ENCODE peak calls at places on chromosomes 4 and X, in nine cellular contexts. T is left lung, H is stomach, D is HFF-Myc, R is WERI-Rb-1, I is PC-9, P is uterus, W is lower leg skin, S is fibroblast of the aortic adventitia. U is an unnamed sample.

GRCh38 chrX:107823456-107823855 is 2.2 kb upstream of the MID2 start:
- DNase-seq in S (peak; percentile 73), D (no peak), W (no peak), R (no peak), I (no peak), P (no peak), H (no peak), T (no peak), U (peak; percentile 46)

GRCh38 chr4:54067163-54067562 is 2.8 kb upstream of the CHIC2 start:
- DNase-seq in D (no peak), S (peak; percentile 98), R (no peak), T (no peak), I (peak; percentile 71), P (peak; percentile 60), W (peak; percentile 87), H (peak; percentile 43), U (no peak)

GRCh38 chr4:61149278-61149677 is 50.8 kb upstream of the ADGRL3 start:
- DNase-seq in T (no peak), W (no peak), I (no peak), P (no peak), D (no peak), S (no peak), R (no peak), H (no peak), U (no peak)

GRCh38 chrX:153971632-153972367 is at the start of gene HCFC1:
- DNase-seq in R (peak; percentile 97), T (peak; percentile 94), D (peak; percentile 51), I (peak; percentile 75), W (peak; percentile 89), H (peak; percentile 93), S (peak; percentile 89), P (peak; percentile 96), U (peak; percentile 21)

GRCh38 chrX:133928365-133928764 is 57.0 kb downstream of the GPC3 start:
- DNase-seq in T (no peak), R (no peak), W (no peak), S (no peak), D (no peak), H (no peak), P (no peak), I (no peak), U (no peak)

GRCh38 chr4:109702950-109703663 is at the start of gene CASP6:
- DNase-seq in W (peak; percentile 73), H (peak; percentile 92), I (peak; percentile 49), T (peak; percentile 98), S (peak; percentile 72), P (peak; percentile 83), R (peak; percentile 90), D (no peak), U (no peak)

GRCh38 chr4:128735714-128736113 is 73.8 kb upstream of the JADE1 start:
- DNase-seq in P (no peak), T (no peak), D (no peak), R (no peak), W (no peak), S (no peak), H (no peak), I (no peak), U (no peak)

GRCh38 chr4:25367004-25367621 is 9.9 kb upstream of the ANAPC4 start:
- DNase-seq in T (no peak), H (no peak), R (no peak), W (no peak), I (no peak), P (no peak), D (no peak), S (peak; percentile 75), U (no peak)

GRCh38 chr4:74308215-74308614 is at the start of gene EPGN:
- DNase-seq in T (no peak), S (no peak), D (no peak), W (peak; percentile 38), R (no peak), H (no peak), I (no peak), P (no peak), U (no peak)

GRCh38 chr4:102687982-102688433 is 72.8 kb downstream of the MANBA start:
- DNase-seq in I (no peak), R (no peak), S (no peak), T (no peak), P (no peak), D (no peak), H (no peak), W (no peak), U (no peak)

GRCh38 chrX:150683536-150684146 is 9.6 kb upstream of the MTMR1 start:
- DNase-seq in I (peak; percentile 51), S (peak; percentile 58), R (peak; percentile 20), P (no peak), W (no peak), H (no peak), T (no peak), D (peak; percentile 20), U (no peak)

GRCh38 chr4:6772223-6772928 is 10.2 kb upstream of the KIAA0232 start:
- DNase-seq in T (no peak), P (no peak), D (no peak), W (no peak), H (no peak), R (no peak), I (peak; percentile 89), S (no peak), U (no peak)

GRCh38 chr4:123936615-123937014 is 540.0 kb downstream of the SPRY1 start:
- DNase-seq in R (no peak), I (no peak), D (no peak), S (no peak), W (no peak), P (no peak), H (no peak), T (no peak), U (no peak)

GRCh38 chr4:102411416-102411815 is 66.1 kb upstream of the SLC39A8 start:
- DNase-seq in S (peak; percentile 61), T (no peak), W (no peak), D (peak; percentile 0), P (no peak), H (no peak), I (no peak), R (no peak), U (no peak)

GRCh38 chr4:5036239-5036638 is 15.0 kb upstream of the STK32B start:
- DNase-seq in T (no peak), I (no peak), P (no peak), D (peak; percentile 67), R (no peak), S (peak; percentile 86), H (no peak), W (no peak), U (no peak)

GRCh38 chr4:175339100-175339707 is 421.0 kb downstream of the ADAM29 start:
- DNase-seq in D (no peak), P (no peak), W (no peak), I (no peak), H (no peak), S (peak; percentile 9), R (no peak), T (no peak), U (peak; percentile 14)

GRCh38 chr4:37450309-37450708 is 205.8 kb downstream of the NWD2 start:
- DNase-seq in D (no peak), W (no peak), R (no peak), T (no peak), P (no peak), I (no peak), S (no peak), H (no peak), U (no peak)

GRCh38 chrX:117325706-117326105 is 790.9 kb downstream of the KLHL13 start:
- DNase-seq in D (no peak), P (no peak), T (no peak), I (no peak), R (no peak), S (no peak), W (no peak), H (no peak), U (no peak)

GRCh38 chr4:77072195-77072753 is 3.5 kb downstream of the CCNI start:
- DNase-seq in W (no peak), I (peak; percentile 67), P (no peak), D (no peak), H (peak; percentile 39), R (no peak), S (no peak), T (no peak), U (no peak)

DNA sequence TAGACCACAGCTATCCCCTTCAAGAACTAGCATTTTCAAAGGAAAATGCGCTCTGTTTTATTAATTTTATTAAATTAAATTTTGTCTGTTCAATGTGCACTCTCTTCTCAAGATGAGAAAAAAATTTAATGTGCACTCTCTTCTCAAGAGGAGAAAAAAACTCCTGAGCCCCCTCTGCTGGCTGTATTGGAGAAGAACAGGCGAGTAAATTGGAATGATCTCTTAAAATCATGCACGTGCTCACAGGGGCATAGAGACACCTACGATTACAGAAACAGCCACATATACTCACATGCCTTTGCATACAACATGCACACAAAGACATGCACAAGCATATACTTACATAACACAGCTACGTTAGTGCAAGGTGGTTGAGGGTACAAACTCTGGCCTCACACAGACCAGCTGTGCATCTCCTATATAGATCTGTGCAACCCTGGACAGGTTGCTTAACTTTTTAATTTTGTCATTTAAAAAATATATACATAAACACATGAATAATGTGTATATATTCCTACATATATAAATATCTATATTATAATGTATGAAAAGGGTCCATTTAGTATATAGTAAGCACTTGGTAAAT is 176.2 kb upstream of the CXorf66 start:
- DNase-seq in I (no peak), T (no peak), H (peak; percentile 31), P (no peak), W (no peak), D (no peak), S (peak; percentile 55), R (peak; percentile 16), U (no peak)
- TF ChIP-seq CTCF in I (peak; percentile 77), T (peak; percentile 25), H (peak; percentile 60), P (peak; percentile 35), W (no peak), D (peak; percentile 37), S (peak; percentile 74), R (peak; percentile 43), U (peak; percentile 17)

GRCh38 chrX:47191806-47192401 is 1.7 kb upstream of the UBA1 start:
- DNase-seq in W (no peak), T (no peak), R (peak; percentile 80), D (no peak), S (no peak), H (no peak), I (no peak), P (no peak), U (no peak)
- H3K4me3 ChIP-seq in W (no peak overlapping the region), T (no peak overlapping the region), R (no peak overlapping the region), D (peak overlapping the region; percentile 72), S (peak overlapping the region; percentile 70), H (peak overlapping the region; percentile 53), I (peak overlapping the region; percentile 59), P (no peak overlapping the region), U (peak overlapping the region; percentile 64)

GRCh38 chr4:16642897-16643296 is 255.5 kb downstream of the LDB2 start:
- DNase-seq in R (no peak), W (no peak), S (peak; percentile 36), H (no peak), P (no peak), D (no peak), T (no peak), I (no peak), U (no peak)
- TF ChIP-seq CTCF in R (no peak), W (no peak), S (peak; percentile 6), H (no peak), P (peak; percentile 6), D (no peak), T (no peak), I (no peak), U (no peak)

DNA sequence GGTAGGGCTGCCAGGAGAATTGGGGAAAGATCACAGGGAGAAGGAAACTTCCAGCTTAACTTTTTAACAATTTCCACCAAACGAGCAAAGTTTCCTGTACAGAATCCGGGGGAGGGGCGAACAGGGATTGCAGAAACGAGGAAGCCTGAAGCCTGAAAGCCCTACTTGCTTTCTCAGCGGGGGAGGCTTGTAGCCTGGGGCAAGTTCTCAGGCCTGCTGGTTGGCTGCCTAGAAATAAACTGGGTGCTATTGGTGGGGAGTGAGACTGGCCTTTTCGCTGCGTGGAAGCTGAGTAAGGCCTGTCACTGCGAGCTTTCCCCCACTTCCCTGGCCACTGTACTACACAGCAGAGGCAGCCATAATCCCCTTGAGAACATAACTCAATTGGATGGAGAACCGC is 110.8 kb upstream of the ATP8A1 start:
- DNase-seq in R (no peak), P (no peak), S (no peak), D (no peak), H (no peak), T (no peak), I (no peak), W (no peak), U (no peak)
- H3K4me3 ChIP-seq in R (no peak overlapping the region), P (no peak overlapping the region), S (no peak overlapping the region), D (no peak overlapping the region), H (no peak overlapping the region), T (no peak overlapping the region), I (no peak overlapping the region), W (no peak overlapping the region), U (no peak overlapping the region)